ENCODE peak calls at places on chromosomes 3 and 15, in four cellular contexts. One of them, this sample, is unnamed.

GRCh38 chr15:81548350-81549116 is 174.5 kb upstream of the TMC3 start:
- DNase-seq in psoas muscle: no peak
- DNase-seq in HL-60: no peak
- DNase-seq in GM12865: no peak
- DNase-seq in this sample: no peak

GRCh38 chr3:170467560-170467959 is 48.9 kb downstream of the CLDN11 start:
- DNase-seq in GM12865: no peak
- DNase-seq in HL-60: no peak
- DNase-seq in psoas muscle: no peak
- DNase-seq in this sample: no peak

GRCh38 chr3:41716391-41716910 is 245.5 kb downstream of the ULK4 start:
- DNase-seq in psoas muscle: no peak
- DNase-seq in HL-60: no peak
- DNase-seq in GM12865: no peak
- DNase-seq in this sample: no peak

GRCh38 chr3:45753095-45753494 is 43.2 kb downstream of the SLC6A20 start:
- DNase-seq in GM12865: no peak
- DNase-seq in psoas muscle: no peak
- DNase-seq in HL-60: no peak
- DNase-seq in this sample: no peak

GRCh38 chr15:52567886-52568568 is 803 bp downstream of the ARPP19 start:
- DNase-seq in HL-60: no peak
- DNase-seq in psoas muscle: peak; percentile 61
- DNase-seq in GM12865: peak; percentile 51
- DNase-seq in this sample: no peak

GRCh38 chr15:67033012-67033411 is 32.4 kb upstream of the SMAD3 start:
- DNase-seq in HL-60: no peak
- DNase-seq in GM12865: no peak
- DNase-seq in psoas muscle: no peak
- DNase-seq in this sample: no peak

GRCh38 chr3:16392733-16393132 is 120.8 kb downstream of the RFTN1 start:
- DNase-seq in psoas muscle: no peak
- DNase-seq in GM12865: no peak
- DNase-seq in HL-60: no peak
- DNase-seq in this sample: no peak

GRCh38 chr3:72750405-72750922 is 97.8 kb downstream of the SHQ1 start:
- DNase-seq in psoas muscle: no peak
- DNase-seq in GM12865: no peak
- DNase-seq in HL-60: no peak
- DNase-seq in this sample: no peak

GRCh38 chr15:88906551-88906950 is 6.6 kb downstream of the MFGE8 start:
- DNase-seq in GM12865: no peak
- DNase-seq in psoas muscle: no peak
- DNase-seq in HL-60: no peak
- DNase-seq in this sample: no peak

GRCh38 chr3:11455977-11456376 is 183.8 kb downstream of the ATG7 start:
- DNase-seq in psoas muscle: no peak
- DNase-seq in HL-60: peak; percentile 74
- DNase-seq in GM12865: no peak
- DNase-seq in this sample: no peak

GRCh38 chr3:113847664-113848461 is 9.3 kb downstream of the GRAMD1C start:
- DNase-seq in psoas muscle: no peak
- DNase-seq in GM12865: no peak
- DNase-seq in HL-60: no peak
- DNase-seq in this sample: no peak

GRCh38 chr3:7015683-7016440 is 154.9 kb downstream of the GRM7 start:
- DNase-seq in GM12865: no peak
- DNase-seq in HL-60: no peak
- DNase-seq in psoas muscle: no peak
- DNase-seq in this sample: no peak

GRCh38 chr15:65355983-65356353 is 21.8 kb downstream of the IGDCC3 start:
- DNase-seq in GM12865: no peak
- DNase-seq in HL-60: no peak
- DNase-seq in psoas muscle: no peak
- DNase-seq in this sample: no peak

GRCh38 chr15:80984856-80985255 is 4.8 kb downstream of the MESD start:
- DNase-seq in GM12865: peak; percentile 20
- DNase-seq in HL-60: peak; percentile 35
- DNase-seq in psoas muscle: no peak
- DNase-seq in this sample: no peak

GRCh38 chr15:69117431-69117841 is 43.0 kb upstream of the GLCE start:
- DNase-seq in psoas muscle: no peak
- DNase-seq in GM12865: no peak
- DNase-seq in HL-60: no peak
- DNase-seq in this sample: no peak

GRCh38 chr3:195043612-195044144 is 227.3 kb downstream of the XXYLT1 start:
- DNase-seq in HL-60: no peak
- DNase-seq in psoas muscle: no peak
- DNase-seq in GM12865: no peak
- DNase-seq in this sample: no peak

GRCh38 chr15:25527118-25527517 is 88.3 kb upstream of the UBE3A start:
- DNase-seq in GM12865: no peak
- DNase-seq in HL-60: no peak
- DNase-seq in psoas muscle: no peak
- DNase-seq in this sample: no peak

GRCh38 chr3:66904816-66905543 is 93.1 kb upstream of the KBTBD8 start:
- DNase-seq in HL-60: no peak
- DNase-seq in GM12865: no peak
- DNase-seq in psoas muscle: no peak
- DNase-seq in this sample: no peak

GRCh38 chr3:150868282-150868681 is 37.0 kb downstream of the MINDY4B start:
- DNase-seq in GM12865: no peak
- DNase-seq in psoas muscle: no peak
- DNase-seq in HL-60: no peak
- DNase-seq in this sample: no peak

GRCh38 chr3:150871192-150871591 is 34.0 kb downstream of the MINDY4B start:
- DNase-seq in GM12865: no peak
- DNase-seq in psoas muscle: no peak
- DNase-seq in HL-60: no peak
- DNase-seq in this sample: no peak

GRCh38 chr3:150874666-150875219 is 30.5 kb downstream of the MINDY4B start:
- DNase-seq in HL-60: no peak
- DNase-seq in psoas muscle: no peak
- DNase-seq in GM12865: no peak
- DNase-seq in this sample: no peak

GRCh38 chr3:150875548-150875947 is 29.7 kb downstream of the MINDY4B start:
- DNase-seq in HL-60: no peak
- DNase-seq in GM12865: peak; percentile 66
- DNase-seq in psoas muscle: no peak
- DNase-seq in this sample: peak; percentile 20

DNA sequence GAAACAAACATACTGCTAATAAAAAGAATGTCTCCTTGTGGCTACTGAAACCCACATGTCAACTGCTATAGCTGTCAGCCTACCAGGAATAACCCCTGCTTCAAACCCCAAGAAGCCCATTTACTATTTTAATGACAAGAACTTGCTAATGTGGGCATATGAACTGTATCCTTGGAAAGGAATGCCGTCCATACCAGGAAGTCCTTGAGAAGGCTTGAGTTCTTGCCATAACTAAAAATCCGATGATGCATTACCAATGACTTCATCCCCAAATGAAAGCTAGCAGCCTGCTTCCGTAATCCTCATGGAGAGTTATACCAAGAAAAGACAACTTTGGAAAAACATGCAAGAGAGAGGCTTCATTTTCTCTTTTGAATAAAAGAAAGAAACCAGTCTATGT is 34.8 kb downstream of the MINDY4B start:
- DNase-seq in HL-60: no peak
- DNase-seq in GM12865: no peak
- DNase-seq in psoas muscle: no peak
- DNase-seq in this sample: no peak
- TF ChIP-seq CTCF in HL-60: no peak
- TF ChIP-seq CTCF in GM12865: no peak
- TF ChIP-seq CTCF in psoas muscle: no peak
- TF ChIP-seq CTCF in this sample: no peak

GRCh38 chr15:76192715-76193114 is 118.6 kb downstream of the ETFA start:
- DNase-seq in HL-60: no peak
- DNase-seq in psoas muscle: peak; percentile 50
- DNase-seq in GM12865: no peak
- DNase-seq in this sample: no peak

GRCh38 chr15:76189106-76189505 is 122.2 kb downstream of the ETFA start:
- DNase-seq in HL-60: no peak
- DNase-seq in GM12865: no peak
- DNase-seq in psoas muscle: no peak
- DNase-seq in this sample: no peak

GRCh38 chr15:76190070-76190564 is 121.2 kb downstream of the ETFA start:
- DNase-seq in GM12865: no peak
- DNase-seq in HL-60: peak; percentile 27
- DNase-seq in psoas muscle: no peak
- DNase-seq in this sample: no peak

GRCh38 chr15:76191539-76192244 is 119.6 kb downstream of the ETFA start:
- DNase-seq in psoas muscle: no peak
- DNase-seq in GM12865: peak; percentile 25
- DNase-seq in HL-60: no peak
- DNase-seq in this sample: no peak

DNA sequence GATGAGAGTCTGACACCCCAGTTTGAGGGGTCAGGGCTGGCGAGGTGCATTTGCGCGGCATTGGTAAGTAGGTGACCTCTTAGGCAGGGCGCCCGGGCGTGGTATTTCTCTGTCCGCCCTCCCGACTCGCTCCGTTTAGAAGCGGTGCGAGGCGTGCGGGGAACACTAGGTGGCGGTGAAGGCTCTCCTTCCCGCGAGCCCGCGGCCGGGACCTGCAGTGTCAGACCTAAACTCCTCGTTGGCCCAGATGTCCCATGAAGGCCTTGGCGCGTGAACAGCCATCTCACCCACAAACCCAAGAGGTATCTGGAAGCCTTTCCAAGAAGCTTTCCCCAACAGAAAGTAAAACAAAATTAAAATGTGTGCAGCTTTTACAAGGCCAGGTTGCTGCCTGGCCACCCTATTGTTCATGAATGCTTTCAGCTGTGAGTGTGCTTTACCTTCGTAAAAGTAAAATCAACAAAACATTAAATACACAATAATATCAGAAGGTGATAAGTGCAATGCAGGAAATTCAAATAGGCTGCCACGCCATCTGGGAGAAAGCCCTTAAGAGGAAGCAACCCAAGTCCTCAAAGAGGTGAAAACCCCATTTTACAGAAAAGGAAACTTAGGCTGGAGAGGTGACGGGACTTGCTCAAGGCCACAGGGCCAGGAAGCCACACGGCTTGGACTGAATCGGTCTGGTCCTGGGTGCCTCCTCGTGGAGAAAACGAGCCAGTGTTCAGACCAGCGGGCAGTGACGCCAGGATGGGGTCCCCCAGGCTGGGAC is 120.3 kb downstream of the ETFA start:
- DNase-seq in GM12865: peak; percentile 89
- DNase-seq in HL-60: peak; percentile 45
- DNase-seq in psoas muscle: peak; percentile 91
- DNase-seq in this sample: peak; percentile 93
- TF ChIP-seq CTCF in GM12865: peak; percentile 94
- TF ChIP-seq CTCF in HL-60: peak; percentile 72
- TF ChIP-seq CTCF in psoas muscle: peak; percentile 79
- TF ChIP-seq CTCF in this sample: peak; percentile 86

GRCh38 chr15:85006655-85007054 is 25.0 kb downstream of the PDE8A start:
- DNase-seq in psoas muscle: no peak
- DNase-seq in GM12865: no peak
- DNase-seq in HL-60: no peak
- DNase-seq in this sample: no peak

GRCh38 chr15:85006201-85006600 is 24.5 kb downstream of the PDE8A start:
- DNase-seq in HL-60: no peak
- DNase-seq in psoas muscle: no peak
- DNase-seq in GM12865: no peak
- DNase-seq in this sample: no peak

GRCh38 chr15:85005744-85006143 is 24.1 kb downstream of the PDE8A start:
- DNase-seq in HL-60: no peak
- DNase-seq in psoas muscle: no peak
- DNase-seq in GM12865: no peak
- DNase-seq in this sample: no peak

GRCh38 chr15:85004551-85004950 is 22.9 kb downstream of the PDE8A start:
- DNase-seq in GM12865: no peak
- DNase-seq in HL-60: peak; percentile 18
- DNase-seq in psoas muscle: no peak
- DNase-seq in this sample: no peak

DNA sequence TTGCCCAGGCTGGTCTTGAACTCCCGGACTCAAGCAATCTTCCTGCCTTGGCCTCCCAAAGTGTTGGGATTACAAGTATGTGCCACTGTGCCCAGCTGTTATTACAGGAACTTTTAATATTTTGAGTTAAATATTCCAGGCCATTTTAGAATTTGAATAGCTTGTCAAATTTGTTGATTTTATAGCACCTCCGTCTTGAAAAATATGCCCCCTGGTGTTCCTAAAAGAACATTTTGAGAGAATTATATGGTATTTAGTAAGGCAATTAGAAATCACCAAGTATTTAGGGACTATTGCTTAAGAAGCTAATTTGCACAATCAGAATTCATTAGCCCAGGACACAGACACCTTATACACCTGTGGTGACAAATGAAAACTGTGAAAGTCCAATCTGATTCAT is 23.7 kb downstream of the PDE8A start:
- DNase-seq in psoas muscle: no peak
- DNase-seq in HL-60: no peak
- DNase-seq in GM12865: no peak
- DNase-seq in this sample: no peak
- TF ChIP-seq CTCF in psoas muscle: no peak
- TF ChIP-seq CTCF in HL-60: no peak
- TF ChIP-seq CTCF in GM12865: no peak
- TF ChIP-seq CTCF in this sample: no peak

GRCh38 chr3:173045770-173046382 is 95.2 kb downstream of the SPATA16 start:
- DNase-seq in psoas muscle: no peak
- DNase-seq in GM12865: no peak
- DNase-seq in HL-60: no peak
- DNase-seq in this sample: no peak
- TF ChIP-seq CTCF in psoas muscle: no peak
- TF ChIP-seq CTCF in GM12865: no peak
- TF ChIP-seq CTCF in HL-60: no peak
- TF ChIP-seq CTCF in this sample: no peak

DNA sequence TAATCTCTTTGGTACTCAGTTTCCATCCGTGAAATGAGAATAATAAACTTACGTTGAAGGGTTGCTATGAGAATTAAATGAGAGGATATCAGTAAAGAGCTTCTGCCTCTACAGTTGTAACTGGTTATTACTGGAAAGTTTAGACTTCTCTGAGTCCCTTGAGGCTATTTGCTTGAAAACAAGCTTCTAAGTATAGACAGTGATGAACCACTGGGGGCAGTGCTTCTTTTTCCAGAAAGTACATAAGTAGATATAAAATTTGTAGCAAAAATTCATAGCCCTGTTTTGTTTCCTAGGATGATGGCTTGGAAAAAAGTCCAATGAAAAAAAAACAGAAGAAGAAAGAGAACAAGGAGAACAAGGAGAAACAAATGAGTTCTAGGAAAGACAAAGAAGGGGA is 87.1 kb downstream of the RGMA start:
- DNase-seq in HL-60: no peak
- DNase-seq in psoas muscle: no peak
- DNase-seq in GM12865: no peak
- DNase-seq in this sample: no peak
- TF ChIP-seq CTCF in HL-60: no peak
- TF ChIP-seq CTCF in psoas muscle: no peak
- TF ChIP-seq CTCF in GM12865: peak; percentile 7
- TF ChIP-seq CTCF in this sample: no peak

DNA sequence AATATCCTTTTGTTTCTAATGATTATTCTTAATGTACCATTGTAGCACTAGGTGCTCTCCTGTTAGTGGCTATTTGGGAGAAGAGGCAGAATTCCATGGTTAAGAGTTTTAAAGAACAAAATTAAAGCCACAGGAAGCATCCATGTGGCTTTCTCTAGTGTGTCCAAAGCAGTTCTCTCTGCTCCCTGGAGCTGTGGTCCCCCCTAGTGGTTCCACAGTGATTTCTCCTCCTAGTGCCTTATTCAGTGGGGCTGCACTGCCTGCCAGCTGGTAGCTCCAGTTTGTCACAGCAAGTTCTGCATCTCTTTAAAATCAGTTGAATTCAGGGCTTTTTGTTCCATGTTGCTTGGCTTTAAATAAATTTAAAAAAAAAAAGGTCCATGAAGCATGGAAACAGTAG is 39.6 kb upstream of the FAM98B start:
- DNase-seq in psoas muscle: peak; percentile 69
- DNase-seq in GM12865: peak; percentile 35
- DNase-seq in HL-60: no peak
- DNase-seq in this sample: no peak
- TF ChIP-seq CTCF in psoas muscle: peak; percentile 41
- TF ChIP-seq CTCF in GM12865: peak; percentile 47
- TF ChIP-seq CTCF in HL-60: no peak
- TF ChIP-seq CTCF in this sample: peak; percentile 26

This sample was measured in GM13976.